ENCODE peak calls at places on chromosomes 6 and 20, in ten cellular contexts. One of them, this sample, is unnamed.
A peak's percentile ranks its signal among the peaks of the same experiment; 100 is the strongest.

GRCh38 chr6:52647199-52647598 is 23.7 kb upstream of the TMEM14A start:
- DNase-seq in dorsolateral prefrontal cortex: no peak
- DNase-seq in right atrium auricular region: no peak
- DNase-seq in left ventricle myocardium inferior: no peak
- DNase-seq in tibial artery: no peak
- DNase-seq in SK-N-SH: no peak
- DNase-seq in GM23338: no peak
- DNase-seq in pancreas: no peak
- DNase-seq in heart right ventricle: no peak
- DNase-seq in psoas muscle: no peak
- DNase-seq in this sample: no peak

GRCh38 chr6:47484616-47485015 is 7.0 kb downstream of the CD2AP start:
- DNase-seq in pancreas: no peak
- DNase-seq in heart right ventricle: no peak
- DNase-seq in right atrium auricular region: no peak
- DNase-seq in psoas muscle: no peak
- DNase-seq in SK-N-SH: no peak
- DNase-seq in GM23338: no peak
- DNase-seq in dorsolateral prefrontal cortex: no peak
- DNase-seq in left ventricle myocardium inferior: no peak
- DNase-seq in tibial artery: no peak
- DNase-seq in this sample: no peak

GRCh38 chr6:21992178-21992967 is 304.5 kb downstream of the PRL start:
- DNase-seq in left ventricle myocardium inferior: no peak
- DNase-seq in pancreas: no peak
- DNase-seq in GM23338: no peak
- DNase-seq in dorsolateral prefrontal cortex: no peak
- DNase-seq in right atrium auricular region: no peak
- DNase-seq in SK-N-SH: no peak
- DNase-seq in tibial artery: no peak
- DNase-seq in psoas muscle: no peak
- DNase-seq in heart right ventricle: no peak
- DNase-seq in this sample: no peak

GRCh38 chr6:113209315-113209714 is 647.8 kb upstream of the MARCKS start:
- DNase-seq in right atrium auricular region: no peak
- DNase-seq in tibial artery: no peak
- DNase-seq in dorsolateral prefrontal cortex: no peak
- DNase-seq in left ventricle myocardium inferior: no peak
- DNase-seq in pancreas: no peak
- DNase-seq in heart right ventricle: no peak
- DNase-seq in GM23338: peak; percentile 7
- DNase-seq in SK-N-SH: no peak
- DNase-seq in psoas muscle: no peak
- DNase-seq in this sample: no peak

GRCh38 chr6:15090145-15090579 is 155.7 kb upstream of the JARID2 start:
- DNase-seq in tibial artery: peak; percentile 26
- DNase-seq in dorsolateral prefrontal cortex: no peak
- DNase-seq in psoas muscle: no peak
- DNase-seq in GM23338: no peak
- DNase-seq in pancreas: no peak
- DNase-seq in left ventricle myocardium inferior: no peak
- DNase-seq in SK-N-SH: no peak
- DNase-seq in heart right ventricle: peak; percentile 8
- DNase-seq in right atrium auricular region: no peak
- DNase-seq in this sample: no peak

GRCh38 chr20:56451056-56451765 is 17.2 kb upstream of the RTF2 start:
- DNase-seq in tibial artery: no peak
- DNase-seq in right atrium auricular region: no peak
- DNase-seq in GM23338: no peak
- DNase-seq in psoas muscle: no peak
- DNase-seq in pancreas: no peak
- DNase-seq in dorsolateral prefrontal cortex: no peak
- DNase-seq in SK-N-SH: no peak
- DNase-seq in left ventricle myocardium inferior: no peak
- DNase-seq in heart right ventricle: no peak
- DNase-seq in this sample: no peak

GRCh38 chr6:141914646-141915045 is 218.1 kb upstream of the GJE1 start:
- DNase-seq in tibial artery: no peak
- DNase-seq in dorsolateral prefrontal cortex: no peak
- DNase-seq in GM23338: no peak
- DNase-seq in right atrium auricular region: no peak
- DNase-seq in psoas muscle: no peak
- DNase-seq in pancreas: no peak
- DNase-seq in heart right ventricle: no peak
- DNase-seq in SK-N-SH: no peak
- DNase-seq in left ventricle myocardium inferior: no peak
- DNase-seq in this sample: no peak

GRCh38 chr6:54802775-54803631 is 43.6 kb upstream of the FAM83B start:
- DNase-seq in pancreas: no peak
- DNase-seq in right atrium auricular region: no peak
- DNase-seq in dorsolateral prefrontal cortex: no peak
- DNase-seq in GM23338: peak; percentile 40
- DNase-seq in left ventricle myocardium inferior: no peak
- DNase-seq in psoas muscle: no peak
- DNase-seq in SK-N-SH: no peak
- DNase-seq in heart right ventricle: no peak
- DNase-seq in tibial artery: no peak
- DNase-seq in this sample: no peak

GRCh38 chr6:125132058-125132457 is 21.5 kb upstream of the TPD52L1 start:
- DNase-seq in dorsolateral prefrontal cortex: no peak
- DNase-seq in pancreas: no peak
- DNase-seq in tibial artery: no peak
- DNase-seq in heart right ventricle: no peak
- DNase-seq in right atrium auricular region: no peak
- DNase-seq in left ventricle myocardium inferior: no peak
- DNase-seq in SK-N-SH: no peak
- DNase-seq in psoas muscle: no peak
- DNase-seq in GM23338: no peak
- DNase-seq in this sample: no peak

GRCh38 chr6:125123468-125124249 is 29.9 kb upstream of the TPD52L1 start:
- DNase-seq in pancreas: no peak
- DNase-seq in GM23338: no peak
- DNase-seq in SK-N-SH: no peak
- DNase-seq in left ventricle myocardium inferior: no peak
- DNase-seq in heart right ventricle: no peak
- DNase-seq in dorsolateral prefrontal cortex: no peak
- DNase-seq in tibial artery: no peak
- DNase-seq in right atrium auricular region: no peak
- DNase-seq in psoas muscle: no peak
- DNase-seq in this sample: no peak

GRCh38 chr6:125124250-125124777 is 29.3 kb upstream of the TPD52L1 start:
- DNase-seq in tibial artery: no peak
- DNase-seq in SK-N-SH: no peak
- DNase-seq in left ventricle myocardium inferior: no peak
- DNase-seq in GM23338: no peak
- DNase-seq in heart right ventricle: no peak
- DNase-seq in right atrium auricular region: no peak
- DNase-seq in psoas muscle: no peak
- DNase-seq in dorsolateral prefrontal cortex: no peak
- DNase-seq in pancreas: no peak
- DNase-seq in this sample: no peak

GRCh38 chr6:125129354-125129753 is 24.2 kb upstream of the TPD52L1 start:
- DNase-seq in psoas muscle: no peak
- DNase-seq in heart right ventricle: no peak
- DNase-seq in dorsolateral prefrontal cortex: no peak
- DNase-seq in tibial artery: no peak
- DNase-seq in SK-N-SH: no peak
- DNase-seq in right atrium auricular region: no peak
- DNase-seq in left ventricle myocardium inferior: no peak
- DNase-seq in GM23338: no peak
- DNase-seq in pancreas: no peak
- DNase-seq in this sample: no peak
- H3K4me3 ChIP-seq in psoas muscle: no peak overlapping the region
- H3K4me3 ChIP-seq in heart right ventricle: no peak overlapping the region
- H3K4me3 ChIP-seq in dorsolateral prefrontal cortex: no peak overlapping the region
- H3K4me3 ChIP-seq in tibial artery: no peak overlapping the region
- H3K4me3 ChIP-seq in SK-N-SH: no peak overlapping the region
- H3K4me3 ChIP-seq in right atrium auricular region: no peak overlapping the region
- H3K4me3 ChIP-seq in left ventricle myocardium inferior: no peak overlapping the region
- H3K4me3 ChIP-seq in GM23338: no peak overlapping the region
- H3K4me3 ChIP-seq in pancreas: no peak overlapping the region
- H3K4me3 ChIP-seq in this sample: no peak overlapping the region

GRCh38 chr20:59405226-59405815 is 104.9 kb downstream of the EDN3 start:
- DNase-seq in pancreas: no peak
- DNase-seq in psoas muscle: no peak
- DNase-seq in tibial artery: no peak
- DNase-seq in GM23338: peak; percentile 14
- DNase-seq in right atrium auricular region: no peak
- DNase-seq in heart right ventricle: no peak
- DNase-seq in SK-N-SH: no peak
- DNase-seq in left ventricle myocardium inferior: no peak
- DNase-seq in dorsolateral prefrontal cortex: no peak
- DNase-seq in this sample: no peak

GRCh38 chr20:59403962-59404314 is 103.5 kb downstream of the EDN3 start:
- DNase-seq in tibial artery: no peak
- DNase-seq in left ventricle myocardium inferior: no peak
- DNase-seq in right atrium auricular region: no peak
- DNase-seq in pancreas: no peak
- DNase-seq in GM23338: no peak
- DNase-seq in dorsolateral prefrontal cortex: no peak
- DNase-seq in SK-N-SH: peak; percentile 37
- DNase-seq in psoas muscle: no peak
- DNase-seq in heart right ventricle: no peak
- DNase-seq in this sample: no peak

GRCh38 chr20:59404749-59405148 is 104.3 kb downstream of the EDN3 start:
- DNase-seq in heart right ventricle: no peak
- DNase-seq in dorsolateral prefrontal cortex: no peak
- DNase-seq in psoas muscle: no peak
- DNase-seq in tibial artery: no peak
- DNase-seq in pancreas: no peak
- DNase-seq in SK-N-SH: no peak
- DNase-seq in GM23338: no peak
- DNase-seq in right atrium auricular region: no peak
- DNase-seq in left ventricle myocardium inferior: no peak
- DNase-seq in this sample: no peak

GRCh38 chr20:59402697-59403096 is 102.3 kb downstream of the EDN3 start:
- DNase-seq in dorsolateral prefrontal cortex: no peak
- DNase-seq in tibial artery: no peak
- DNase-seq in GM23338: no peak
- DNase-seq in SK-N-SH: peak; percentile 41
- DNase-seq in psoas muscle: no peak
- DNase-seq in pancreas: peak; percentile 35
- DNase-seq in left ventricle myocardium inferior: no peak
- DNase-seq in right atrium auricular region: no peak
- DNase-seq in heart right ventricle: no peak
- DNase-seq in this sample: no peak

GRCh38 chr20:59403261-59403961 is 103.0 kb downstream of the EDN3 start:
- DNase-seq in psoas muscle: peak; percentile 45
- DNase-seq in GM23338: peak; percentile 75
- DNase-seq in left ventricle myocardium inferior: peak; percentile 36
- DNase-seq in dorsolateral prefrontal cortex: peak; percentile 24
- DNase-seq in heart right ventricle: peak; percentile 21
- DNase-seq in tibial artery: no peak
- DNase-seq in right atrium auricular region: no peak
- DNase-seq in SK-N-SH: peak; percentile 95
- DNase-seq in pancreas: peak; percentile 40
- DNase-seq in this sample: peak; percentile 41
- H3K27me3 ChIP-seq in psoas muscle: peaks cover 85% of the 10 kb centered on the region
- H3K27me3 ChIP-seq in GM23338: peaks cover 20% of the 10 kb centered on the region
- H3K27me3 ChIP-seq in left ventricle myocardium inferior: peaks cover 98% of the 10 kb centered on the region
- H3K27me3 ChIP-seq in dorsolateral prefrontal cortex: peaks cover 52% of the 10 kb centered on the region
- H3K27me3 ChIP-seq in heart right ventricle: peaks cover 97% of the 10 kb centered on the region
- H3K27me3 ChIP-seq in tibial artery: peaks cover 3% of the 10 kb centered on the region
- H3K27me3 ChIP-seq in right atrium auricular region: peaks cover 25% of the 10 kb centered on the region
- H3K27me3 ChIP-seq in SK-N-SH: peaks cover 8% of the 10 kb centered on the region
- H3K27me3 ChIP-seq in pancreas: no peaks in the 10 kb centered on the region
- H3K27me3 ChIP-seq in this sample: no peaks in the 10 kb centered on the region

GRCh38 chr20:37938181-37938775 is 35.4 kb downstream of the VSTM2L start:
- DNase-seq in heart right ventricle: no peak
- DNase-seq in SK-N-SH: no peak
- DNase-seq in GM23338: no peak
- DNase-seq in left ventricle myocardium inferior: no peak
- DNase-seq in dorsolateral prefrontal cortex: no peak
- DNase-seq in pancreas: no peak
- DNase-seq in tibial artery: no peak
- DNase-seq in psoas muscle: no peak
- DNase-seq in right atrium auricular region: no peak
- DNase-seq in this sample: no peak

GRCh38 chr20:37938954-37939353 is 36.0 kb downstream of the VSTM2L start:
- DNase-seq in dorsolateral prefrontal cortex: no peak
- DNase-seq in SK-N-SH: no peak
- DNase-seq in left ventricle myocardium inferior: no peak
- DNase-seq in heart right ventricle: no peak
- DNase-seq in right atrium auricular region: no peak
- DNase-seq in GM23338: no peak
- DNase-seq in pancreas: no peak
- DNase-seq in tibial artery: no peak
- DNase-seq in psoas muscle: no peak
- DNase-seq in this sample: no peak

GRCh38 chr20:37940161-37940560 is 37.2 kb downstream of the VSTM2L start:
- DNase-seq in right atrium auricular region: no peak
- DNase-seq in pancreas: no peak
- DNase-seq in psoas muscle: no peak
- DNase-seq in heart right ventricle: no peak
- DNase-seq in tibial artery: no peak
- DNase-seq in left ventricle myocardium inferior: no peak
- DNase-seq in SK-N-SH: no peak
- DNase-seq in dorsolateral prefrontal cortex: no peak
- DNase-seq in GM23338: no peak
- DNase-seq in this sample: no peak

GRCh38 chr20:37941332-37941731 is 38.4 kb downstream of the VSTM2L start:
- DNase-seq in heart right ventricle: no peak
- DNase-seq in dorsolateral prefrontal cortex: no peak
- DNase-seq in right atrium auricular region: no peak
- DNase-seq in psoas muscle: no peak
- DNase-seq in left ventricle myocardium inferior: no peak
- DNase-seq in SK-N-SH: peak; percentile 58
- DNase-seq in tibial artery: no peak
- DNase-seq in GM23338: peak; percentile 59
- DNase-seq in pancreas: no peak
- DNase-seq in this sample: no peak

GRCh38 chr20:37939701-37940151 is 36.8 kb downstream of the VSTM2L start:
- DNase-seq in psoas muscle: no peak
- DNase-seq in pancreas: no peak
- DNase-seq in right atrium auricular region: no peak
- DNase-seq in dorsolateral prefrontal cortex: no peak
- DNase-seq in SK-N-SH: no peak
- DNase-seq in GM23338: no peak
- DNase-seq in tibial artery: no peak
- DNase-seq in left ventricle myocardium inferior: no peak
- DNase-seq in heart right ventricle: no peak
- DNase-seq in this sample: no peak
- H3K4me3 ChIP-seq in psoas muscle: no peak overlapping the region
- H3K4me3 ChIP-seq in pancreas: no peak overlapping the region
- H3K4me3 ChIP-seq in right atrium auricular region: no peak overlapping the region
- H3K4me3 ChIP-seq in dorsolateral prefrontal cortex: no peak overlapping the region
- H3K4me3 ChIP-seq in SK-N-SH: no peak overlapping the region
- H3K4me3 ChIP-seq in GM23338: no peak overlapping the region
- H3K4me3 ChIP-seq in tibial artery: no peak overlapping the region
- H3K4me3 ChIP-seq in left ventricle myocardium inferior: no peak overlapping the region
- H3K4me3 ChIP-seq in heart right ventricle: no peak overlapping the region
- H3K4me3 ChIP-seq in this sample: no peak overlapping the region

DNA sequence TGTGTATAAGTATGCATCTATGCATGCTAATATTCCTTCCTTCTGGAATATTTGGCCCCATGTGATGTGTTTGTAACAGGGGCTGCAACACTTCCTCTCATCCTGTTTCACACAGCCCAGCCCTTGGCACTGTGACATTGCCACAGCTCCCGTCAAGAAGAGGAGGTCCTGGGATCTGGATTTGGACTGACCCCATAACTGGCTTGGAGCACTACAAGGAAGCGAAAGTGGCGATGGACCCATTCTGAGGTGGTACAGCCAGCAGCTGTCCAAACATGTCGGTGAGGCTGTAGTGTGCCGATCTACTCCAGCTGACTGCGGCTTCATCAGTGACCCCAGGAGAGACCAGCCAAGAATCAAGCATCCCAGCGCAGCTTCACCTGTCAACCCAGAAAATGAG is 18.2 kb downstream of the SYNDIG1 start:
- DNase-seq in SK-N-SH: no peak
- DNase-seq in right atrium auricular region: no peak
- DNase-seq in left ventricle myocardium inferior: no peak
- DNase-seq in pancreas: no peak
- DNase-seq in dorsolateral prefrontal cortex: no peak
- DNase-seq in psoas muscle: no peak
- DNase-seq in GM23338: no peak
- DNase-seq in heart right ventricle: no peak
- DNase-seq in tibial artery: no peak
- DNase-seq in this sample: no peak
- H3K27me3 ChIP-seq in SK-N-SH: no peaks in the 10 kb centered on the region
- H3K27me3 ChIP-seq in right atrium auricular region: no peaks in the 10 kb centered on the region
- H3K27me3 ChIP-seq in left ventricle myocardium inferior: no peaks in the 10 kb centered on the region
- H3K27me3 ChIP-seq in pancreas: no peaks in the 10 kb centered on the region
- H3K27me3 ChIP-seq in dorsolateral prefrontal cortex: no peaks in the 10 kb centered on the region
- H3K27me3 ChIP-seq in psoas muscle: no peaks in the 10 kb centered on the region
- H3K27me3 ChIP-seq in GM23338: no peaks in the 10 kb centered on the region
- H3K27me3 ChIP-seq in heart right ventricle: no peaks in the 10 kb centered on the region
- H3K27me3 ChIP-seq in tibial artery: no peaks in the 10 kb centered on the region
- H3K27me3 ChIP-seq in this sample: no peaks in the 10 kb centered on the region